ENCODE peak calls at places on chromosomes 7 and 10, in four cellular contexts. One of them, this sample, is unnamed. For H3K4me1, the result is how much of the 10 kb centered on the place peaks cover.

GRCh38 chr7:153389261-153389660 is 629.7 kb downstream of the ACTR3B start:
- ATAC-seq in A549: no peak
- ATAC-seq in body of pancreas: no peak
- ATAC-seq in right lobe of liver: no peak
- ATAC-seq in this sample: peak

GRCh38 chr10:129343141-129343540 is 123.9 kb upstream of the MGMT start:
- ATAC-seq in right lobe of liver: no peak
- ATAC-seq in body of pancreas: no peak
- ATAC-seq in A549: no peak
- ATAC-seq in this sample: no peak

GRCh38 chr10:99859585-99859984 is 77.1 kb downstream of the ABCC2 start:
- ATAC-seq in body of pancreas: no peak
- ATAC-seq in A549: peak
- ATAC-seq in right lobe of liver: no peak
- ATAC-seq in this sample: no peak

GRCh38 chr7:46932656-46933424 is 649.1 kb downstream of the TNS3 start:
- ATAC-seq in A549: no peak
- ATAC-seq in body of pancreas: peak
- ATAC-seq in right lobe of liver: peak
- ATAC-seq in this sample: peak

GRCh38 chr10:12638103-12638502 is 288.8 kb downstream of the CAMK1D start:
- ATAC-seq in A549: peak
- ATAC-seq in right lobe of liver: peak
- ATAC-seq in body of pancreas: no peak
- ATAC-seq in this sample: no peak

GRCh38 chr7:150367677-150368097 is 935 bp upstream of the REPIN1 start:
- ATAC-seq in body of pancreas: peak
- ATAC-seq in A549: peak
- ATAC-seq in right lobe of liver: peak
- ATAC-seq in this sample: no peak

GRCh38 chr7:36613214-36613613 is 111.1 kb downstream of the AOAH start:
- ATAC-seq in A549: no peak
- ATAC-seq in right lobe of liver: no peak
- ATAC-seq in body of pancreas: no peak
- ATAC-seq in this sample: no peak

GRCh38 chr10:95693331-95693667 is 428 bp downstream of the TCTN3 start:
- ATAC-seq in A549: peak
- ATAC-seq in right lobe of liver: no peak
- ATAC-seq in body of pancreas: no peak
- ATAC-seq in this sample: no peak

GRCh38 chr10:113268186-113268585 is 284.7 kb upstream of the HABP2 start:
- ATAC-seq in body of pancreas: no peak
- ATAC-seq in right lobe of liver: no peak
- ATAC-seq in A549: no peak
- ATAC-seq in this sample: no peak

GRCh38 chr10:24981161-24981710 is 28.8 kb upstream of the PRTFDC1 start:
- ATAC-seq in right lobe of liver: no peak
- ATAC-seq in body of pancreas: peak
- ATAC-seq in A549: no peak
- ATAC-seq in this sample: no peak

GRCh38 chr10:59346321-59346720 is 16.0 kb downstream of the FAM13C start:
- ATAC-seq in A549: no peak
- ATAC-seq in body of pancreas: no peak
- ATAC-seq in right lobe of liver: no peak
- ATAC-seq in this sample: peak

GRCh38 chr7:121219031-121219430 is 109.8 kb upstream of the WNT16 start:
- ATAC-seq in body of pancreas: no peak
- ATAC-seq in right lobe of liver: no peak
- ATAC-seq in A549: no peak
- ATAC-seq in this sample: no peak

DNA sequence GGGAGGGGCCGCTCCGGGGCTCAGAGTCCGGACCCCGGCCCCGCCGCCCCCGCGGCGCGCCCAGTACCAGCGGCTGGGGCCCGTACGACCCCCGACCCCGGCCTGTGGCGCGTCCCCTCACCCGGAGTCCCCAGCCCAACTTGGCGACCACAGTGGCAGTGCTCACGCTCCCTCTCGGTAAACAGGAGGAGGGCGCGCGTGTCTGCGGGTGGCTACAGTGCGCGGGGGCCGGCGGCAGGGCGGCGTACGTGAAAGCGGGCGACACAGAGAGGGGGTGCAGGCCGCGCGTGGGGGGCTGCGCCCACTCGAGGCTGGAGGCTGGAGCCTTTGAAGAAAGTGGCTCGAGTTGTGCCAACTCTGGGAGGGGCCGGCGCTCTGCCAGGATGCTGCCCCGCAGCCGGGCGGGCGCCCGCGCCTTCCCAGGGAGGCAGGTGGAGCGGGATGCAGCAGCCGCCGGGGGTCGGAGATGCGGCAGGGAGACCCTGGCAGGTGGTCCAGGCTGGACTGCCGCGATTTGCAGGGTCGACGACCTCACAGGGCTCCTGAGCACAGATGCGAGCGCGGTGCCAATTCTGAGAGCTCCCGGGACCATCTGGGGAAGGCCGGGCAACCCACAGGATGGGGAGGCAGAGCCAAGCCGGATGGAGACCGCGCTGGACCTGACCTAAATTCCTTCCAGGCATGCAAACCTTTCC is 655 bp downstream of the PTPRE start:
- ATAC-seq in A549: peak
- ATAC-seq in right lobe of liver: peak
- ATAC-seq in body of pancreas: peak
- ATAC-seq in this sample: peak
- H3K4me3 ChIP-seq in A549: peak
- H3K4me3 ChIP-seq in right lobe of liver: peak
- H3K4me3 ChIP-seq in body of pancreas: peak
- H3K4me3 ChIP-seq in this sample: peak

GRCh38 chr10:26860542-26861325 is at the start of gene ABI1:
- ATAC-seq in A549: peak
- ATAC-seq in body of pancreas: peak
- ATAC-seq in right lobe of liver: peak
- ATAC-seq in this sample: peak

GRCh38 chr10:26857991-26858706 is 2.6 kb downstream of the ABI1 start:
- ATAC-seq in right lobe of liver: no peak
- ATAC-seq in body of pancreas: no peak
- ATAC-seq in A549: no peak
- ATAC-seq in this sample: no peak

GRCh38 chr10:26859241-26860025 is 1.3 kb downstream of the ABI1 start:
- ATAC-seq in right lobe of liver: no peak
- ATAC-seq in body of pancreas: no peak
- ATAC-seq in A549: no peak
- ATAC-seq in this sample: no peak

GRCh38 chr10:26860026-26860541 is 674 bp downstream of the ABI1 start:
- ATAC-seq in A549: peak
- ATAC-seq in right lobe of liver: peak
- ATAC-seq in body of pancreas: peak
- ATAC-seq in this sample: peak

DNA sequence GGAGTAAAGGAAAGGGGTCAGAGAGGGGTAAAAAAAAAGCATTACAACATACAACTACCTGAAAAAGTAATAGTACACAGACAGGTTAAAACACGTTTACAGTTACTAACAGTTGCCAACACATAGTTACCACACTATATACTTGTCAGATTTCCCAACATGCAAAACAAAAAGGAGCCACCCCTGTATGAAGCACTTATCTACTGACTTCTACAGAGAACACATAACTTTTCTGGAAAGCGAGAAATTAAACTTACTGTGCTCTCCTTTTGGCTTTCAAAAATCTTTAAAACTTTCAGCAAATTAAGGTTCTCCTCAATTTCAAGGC is 2.1 kb downstream of the ABI1 start:
- ATAC-seq in body of pancreas: no peak
- ATAC-seq in A549: no peak
- ATAC-seq in right lobe of liver: no peak
- ATAC-seq in this sample: no peak
- TF ChIP-seq POLR2A in body of pancreas: no peak
- TF ChIP-seq POLR2A in A549: no peak
- TF ChIP-seq POLR2A in right lobe of liver: no peak
- TF ChIP-seq POLR2A in this sample: no peak

DNA sequence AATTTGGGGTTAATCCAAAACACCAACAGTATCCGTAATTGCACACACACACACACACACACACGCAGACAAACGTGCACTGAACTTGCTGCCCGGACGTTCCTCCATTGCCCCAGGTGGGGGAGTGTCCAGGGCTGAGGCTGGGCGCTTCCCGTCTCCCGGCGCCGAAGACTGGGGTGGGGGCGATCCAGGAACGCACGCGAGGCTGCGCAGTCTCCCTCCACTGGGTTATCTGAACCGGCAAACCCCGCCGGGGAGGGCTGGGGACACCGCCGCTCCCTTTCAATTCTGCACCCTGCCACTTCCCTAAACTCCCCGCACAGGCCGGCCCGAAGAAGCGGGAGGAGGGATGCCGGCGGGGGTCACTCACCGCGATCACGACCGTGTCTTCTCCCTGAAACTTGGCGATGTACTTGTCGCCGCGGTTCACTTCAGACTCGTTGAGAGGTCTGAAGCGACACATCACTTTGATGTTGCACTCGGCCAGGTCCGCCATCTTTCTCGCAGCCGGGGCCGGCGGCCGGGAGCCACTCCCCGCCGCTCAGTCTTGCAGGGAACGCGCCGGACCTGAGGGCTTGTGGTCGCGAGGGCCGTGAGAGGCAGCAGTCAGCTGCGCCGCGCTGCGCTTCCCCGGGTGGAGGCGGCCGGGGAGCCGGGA is 618 bp downstream of the KIF5B start:
- ATAC-seq in right lobe of liver: peak
- ATAC-seq in A549: peak
- ATAC-seq in body of pancreas: peak
- ATAC-seq in this sample: peak
- H3K4me1 ChIP-seq in right lobe of liver: under half
- H3K4me1 ChIP-seq in A549: under half
- H3K4me1 ChIP-seq in body of pancreas: under half
- H3K4me1 ChIP-seq in this sample: under half

GRCh38 chr7:324011-324410 is 34.0 kb downstream of the FOXL3 start:
- ATAC-seq in A549: no peak
- ATAC-seq in body of pancreas: no peak
- ATAC-seq in right lobe of liver: no peak
- ATAC-seq in this sample: no peak

GRCh38 chr7:320297-320696 is 30.3 kb downstream of the FOXL3 start:
- ATAC-seq in body of pancreas: no peak
- ATAC-seq in right lobe of liver: no peak
- ATAC-seq in A549: no peak
- ATAC-seq in this sample: no peak

GRCh38 chr7:323410-323809 is 33.4 kb downstream of the FOXL3 start:
- ATAC-seq in right lobe of liver: no peak
- ATAC-seq in A549: no peak
- ATAC-seq in body of pancreas: no peak
- ATAC-seq in this sample: no peak

GRCh38 chr7:322708-323111 is 32.7 kb downstream of the FOXL3 start:
- ATAC-seq in right lobe of liver: no peak
- ATAC-seq in A549: no peak
- ATAC-seq in body of pancreas: no peak
- ATAC-seq in this sample: peak

DNA sequence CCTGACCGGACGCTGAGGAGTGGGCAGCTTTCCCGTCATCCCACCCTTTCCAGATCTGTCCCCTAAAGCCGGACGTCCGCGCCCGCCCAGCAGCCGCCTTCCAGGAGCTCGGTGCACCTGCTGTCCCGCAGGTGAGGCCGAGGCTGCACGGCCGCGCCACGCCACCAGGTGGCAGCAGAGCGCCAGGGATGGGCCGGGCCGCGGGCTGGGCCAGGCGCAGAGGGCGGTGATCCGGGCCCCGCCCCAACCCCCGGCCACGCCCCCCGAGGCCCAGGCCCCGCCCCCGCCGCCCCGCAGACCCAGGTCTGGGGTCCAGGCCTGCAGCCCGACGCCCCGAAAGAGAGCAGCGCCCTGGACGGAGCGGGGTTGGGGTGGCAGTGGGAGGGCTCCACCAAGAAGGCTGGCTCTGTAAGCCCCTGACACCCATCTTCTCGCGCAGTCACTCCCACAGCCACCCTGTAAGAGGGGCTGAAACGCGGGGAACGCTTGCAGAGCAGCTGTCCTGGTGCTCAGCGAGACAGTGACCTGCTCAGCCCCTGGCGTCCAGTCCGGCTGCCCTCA is 32.2 kb downstream of the FOXL3 start:
- ATAC-seq in A549: peak
- ATAC-seq in body of pancreas: peak
- ATAC-seq in right lobe of liver: peak
- ATAC-seq in this sample: peak
- H3K4me3 ChIP-seq in A549: peak
- H3K4me3 ChIP-seq in body of pancreas: no peak
- H3K4me3 ChIP-seq in right lobe of liver: no peak
- H3K4me3 ChIP-seq in this sample: no peak

GRCh38 chr7:74092964-74093339 is 9.3 kb downstream of the LIMK1 start:
- ATAC-seq in A549: peak
- ATAC-seq in right lobe of liver: peak
- ATAC-seq in body of pancreas: no peak
- ATAC-seq in this sample: peak
- TF ChIP-seq POLR2A in A549: no peak
- TF ChIP-seq POLR2A in right lobe of liver: no peak
- TF ChIP-seq POLR2A in body of pancreas: no peak
- TF ChIP-seq POLR2A in this sample: no peak

DNA sequence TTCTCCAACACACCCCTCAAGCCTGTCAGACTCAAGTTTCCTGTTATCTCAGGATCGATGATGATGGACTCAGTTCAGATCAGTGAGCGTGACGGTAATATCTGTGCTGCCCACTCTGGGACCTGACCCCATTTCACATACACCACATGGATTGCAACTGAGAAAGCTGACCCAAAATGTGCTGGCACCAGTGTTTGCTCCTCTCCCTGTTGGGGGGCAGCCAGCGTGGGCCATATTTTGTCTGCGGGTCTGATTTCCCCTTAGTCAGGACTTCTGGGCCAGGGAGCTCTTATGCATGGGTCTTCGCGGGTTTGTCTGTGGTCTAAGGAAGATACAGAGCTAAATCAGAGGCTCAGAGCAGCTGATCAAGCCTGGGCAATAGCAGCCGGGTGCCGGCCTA is 42.6 kb upstream of the TRIM8 start:
- ATAC-seq in right lobe of liver: no peak
- ATAC-seq in A549: no peak
- ATAC-seq in body of pancreas: no peak
- ATAC-seq in this sample: no peak
- H3K4me1 ChIP-seq in right lobe of liver: under half
- H3K4me1 ChIP-seq in A549: under half
- H3K4me1 ChIP-seq in body of pancreas: under half
- H3K4me1 ChIP-seq in this sample: half or more

DNA sequence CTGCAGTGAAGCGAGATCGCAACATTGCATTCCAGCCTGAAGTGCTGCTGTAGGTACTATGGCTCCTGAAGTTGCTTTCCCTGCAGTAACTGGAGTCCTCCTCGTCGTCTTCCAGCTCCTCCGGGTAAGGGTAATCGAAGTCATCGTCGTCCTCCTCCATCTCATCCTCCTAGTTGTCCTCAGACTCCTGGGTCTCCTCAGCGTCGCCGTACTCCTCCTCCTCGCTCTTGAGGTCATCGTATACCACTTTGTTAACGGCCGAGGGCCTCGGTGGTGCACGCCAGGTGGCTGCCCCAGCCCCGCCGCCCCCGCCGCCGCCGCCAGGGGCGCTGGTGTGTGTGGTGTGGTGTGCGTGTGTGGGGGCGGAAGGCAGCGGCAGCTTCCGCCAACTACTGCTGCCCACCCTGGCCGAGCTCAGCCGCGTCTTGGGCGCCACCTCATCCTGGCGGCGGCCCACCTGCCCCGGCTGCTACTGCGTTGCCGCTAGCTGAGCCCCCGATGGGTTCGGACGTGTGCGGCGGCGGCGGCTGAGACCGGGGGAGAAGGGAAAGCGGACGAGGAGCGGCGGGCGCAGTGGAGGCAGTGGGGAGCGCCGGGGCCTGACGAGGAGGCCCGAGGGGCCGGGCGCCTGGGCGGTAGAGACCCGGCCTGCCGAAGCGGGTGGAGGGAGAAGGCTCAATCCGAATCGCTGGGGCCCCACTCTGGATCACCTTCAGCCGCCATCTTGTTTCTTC is 11.8 kb upstream of the ACBD5 start:
- ATAC-seq in right lobe of liver: peak
- ATAC-seq in body of pancreas: peak
- ATAC-seq in A549: peak
- ATAC-seq in this sample: peak
- H3K4me3 ChIP-seq in right lobe of liver: peak
- H3K4me3 ChIP-seq in body of pancreas: peak
- H3K4me3 ChIP-seq in A549: peak
- H3K4me3 ChIP-seq in this sample: peak